ENCODE peak calls at places on chromosomes 5 and 9, in eight cellular contexts. One of them, this sample, is unnamed.

GRCh38 chr9:137484551-137485315 is 25.6 kb upstream of the NSMF start:
- DNase-seq in endodermal cell: no peak
- DNase-seq in GM23248: no peak
- DNase-seq in pancreas: no peak
- DNase-seq in PC-3: no peak
- DNase-seq in mesenchymal stem cell: no peak
- DNase-seq in foreskin fibroblast: no peak
- DNase-seq in naive thymus-derived CD4-positive, alpha-beta T cell: no peak
- DNase-seq in this sample: no peak

GRCh38 chr5:172078027-172078426 is 71.6 kb upstream of the FBXW11 start:
- DNase-seq in endodermal cell: peak
- DNase-seq in GM23248: no peak
- DNase-seq in pancreas: peak
- DNase-seq in PC-3: no peak
- DNase-seq in mesenchymal stem cell: no peak
- DNase-seq in foreskin fibroblast: no peak
- DNase-seq in naive thymus-derived CD4-positive, alpha-beta T cell: no peak
- DNase-seq in this sample: no peak

GRCh38 chr5:134906811-134907210 is 1.9 kb downstream of the PCBD2 start:
- DNase-seq in endodermal cell: no peak
- DNase-seq in GM23248: no peak
- DNase-seq in pancreas: no peak
- DNase-seq in PC-3: no peak
- DNase-seq in mesenchymal stem cell: no peak
- DNase-seq in foreskin fibroblast: no peak
- DNase-seq in naive thymus-derived CD4-positive, alpha-beta T cell: no peak
- DNase-seq in this sample: no peak

GRCh38 chr9:88322906-88323566 is 65.2 kb upstream of the SPIN1 start:
- DNase-seq in endodermal cell: no peak
- DNase-seq in GM23248: peak
- DNase-seq in pancreas: no peak
- DNase-seq in PC-3: no peak
- DNase-seq in mesenchymal stem cell: peak
- DNase-seq in foreskin fibroblast: no peak
- DNase-seq in naive thymus-derived CD4-positive, alpha-beta T cell: peak
- DNase-seq in this sample: peak

GRCh38 chr5:138033916-138034315 is 1.0 kb upstream of the FAM13B start:
- DNase-seq in endodermal cell: no peak
- DNase-seq in GM23248: peak
- DNase-seq in pancreas: no peak
- DNase-seq in PC-3: peak
- DNase-seq in mesenchymal stem cell: peak
- DNase-seq in foreskin fibroblast: peak
- DNase-seq in naive thymus-derived CD4-positive, alpha-beta T cell: no peak
- DNase-seq in this sample: no peak

GRCh38 chr9:18368206-18368605 is 105.7 kb upstream of the ADAMTSL1 start:
- DNase-seq in endodermal cell: no peak
- DNase-seq in GM23248: peak
- DNase-seq in pancreas: no peak
- DNase-seq in PC-3: no peak
- DNase-seq in mesenchymal stem cell: no peak
- DNase-seq in foreskin fibroblast: peak
- DNase-seq in naive thymus-derived CD4-positive, alpha-beta T cell: no peak
- DNase-seq in this sample: no peak

GRCh38 chr5:34571380-34572041 is 84.6 kb upstream of the RAI14 start:
- DNase-seq in endodermal cell: no peak
- DNase-seq in GM23248: peak
- DNase-seq in pancreas: no peak
- DNase-seq in PC-3: no peak
- DNase-seq in mesenchymal stem cell: peak
- DNase-seq in foreskin fibroblast: peak
- DNase-seq in naive thymus-derived CD4-positive, alpha-beta T cell: no peak
- DNase-seq in this sample: peak

GRCh38 chr9:2849943-2850342 is 6.0 kb upstream of the PUM3 start:
- DNase-seq in endodermal cell: no peak
- DNase-seq in GM23248: no peak
- DNase-seq in pancreas: no peak
- DNase-seq in PC-3: no peak
- DNase-seq in mesenchymal stem cell: no peak
- DNase-seq in foreskin fibroblast: no peak
- DNase-seq in naive thymus-derived CD4-positive, alpha-beta T cell: peak
- DNase-seq in this sample: no peak

GRCh38 chr9:104855837-104856236 is 72.1 kb downstream of the ABCA1 start:
- DNase-seq in endodermal cell: no peak
- DNase-seq in GM23248: no peak
- DNase-seq in pancreas: no peak
- DNase-seq in PC-3: no peak
- DNase-seq in mesenchymal stem cell: no peak
- DNase-seq in foreskin fibroblast: no peak
- DNase-seq in naive thymus-derived CD4-positive, alpha-beta T cell: no peak
- DNase-seq in this sample: no peak

GRCh38 chr5:175520321-175520720 is 42.0 kb downstream of the SFXN1 start:
- DNase-seq in endodermal cell: no peak
- DNase-seq in GM23248: no peak
- DNase-seq in pancreas: no peak
- DNase-seq in PC-3: no peak
- DNase-seq in mesenchymal stem cell: no peak
- DNase-seq in foreskin fibroblast: no peak
- DNase-seq in naive thymus-derived CD4-positive, alpha-beta T cell: peak
- DNase-seq in this sample: no peak

GRCh38 chr5:72667708-72668107 is 148.8 kb upstream of the TNPO1 start:
- DNase-seq in endodermal cell: no peak
- DNase-seq in GM23248: no peak
- DNase-seq in pancreas: no peak
- DNase-seq in PC-3: no peak
- DNase-seq in mesenchymal stem cell: no peak
- DNase-seq in foreskin fibroblast: no peak
- DNase-seq in naive thymus-derived CD4-positive, alpha-beta T cell: no peak
- DNase-seq in this sample: no peak

GRCh38 chr5:267716-268115 is 3.7 kb upstream of the PDCD6 start:
- DNase-seq in endodermal cell: no peak
- DNase-seq in GM23248: no peak
- DNase-seq in pancreas: no peak
- DNase-seq in PC-3: no peak
- DNase-seq in mesenchymal stem cell: no peak
- DNase-seq in foreskin fibroblast: no peak
- DNase-seq in naive thymus-derived CD4-positive, alpha-beta T cell: no peak
- DNase-seq in this sample: no peak

GRCh38 chr5:132427285-132428146 is 58.0 kb downstream of the SLC22A5 start:
- DNase-seq in endodermal cell: peak
- DNase-seq in GM23248: peak
- DNase-seq in pancreas: peak
- DNase-seq in PC-3: peak
- DNase-seq in mesenchymal stem cell: no peak
- DNase-seq in foreskin fibroblast: no peak
- DNase-seq in naive thymus-derived CD4-positive, alpha-beta T cell: peak
- DNase-seq in this sample: no peak

GRCh38 chr5:67073045-67073444 is 123.6 kb downstream of the CD180 start:
- DNase-seq in endodermal cell: no peak
- DNase-seq in GM23248: no peak
- DNase-seq in pancreas: no peak
- DNase-seq in PC-3: no peak
- DNase-seq in mesenchymal stem cell: no peak
- DNase-seq in foreskin fibroblast: no peak
- DNase-seq in naive thymus-derived CD4-positive, alpha-beta T cell: no peak
- DNase-seq in this sample: no peak

GRCh38 chr5:128192368-128192767 is 108.8 kb downstream of the SLC12A2 start:
- DNase-seq in endodermal cell: no peak
- DNase-seq in GM23248: no peak
- DNase-seq in pancreas: no peak
- DNase-seq in PC-3: no peak
- DNase-seq in mesenchymal stem cell: no peak
- DNase-seq in foreskin fibroblast: no peak
- DNase-seq in naive thymus-derived CD4-positive, alpha-beta T cell: no peak
- DNase-seq in this sample: no peak
- H3K4me3 ChIP-seq in endodermal cell: no peak
- H3K4me3 ChIP-seq in GM23248: no peak
- H3K4me3 ChIP-seq in pancreas: no peak
- H3K4me3 ChIP-seq in PC-3: no peak
- H3K4me3 ChIP-seq in mesenchymal stem cell: no peak
- H3K4me3 ChIP-seq in foreskin fibroblast: no peak
- H3K4me3 ChIP-seq in naive thymus-derived CD4-positive, alpha-beta T cell: no peak
- H3K4me3 ChIP-seq in this sample: no peak

GRCh38 chr9:113376634-113377531 is at the start of gene HDHD3:
- DNase-seq in endodermal cell: peak
- DNase-seq in GM23248: peak
- DNase-seq in pancreas: peak
- DNase-seq in PC-3: peak
- DNase-seq in mesenchymal stem cell: peak
- DNase-seq in foreskin fibroblast: peak
- DNase-seq in naive thymus-derived CD4-positive, alpha-beta T cell: peak
- DNase-seq in this sample: peak

GRCh38 chr9:113373676-113374392 is 3.0 kb downstream of the HDHD3 start:
- DNase-seq in endodermal cell: no peak
- DNase-seq in GM23248: no peak
- DNase-seq in pancreas: no peak
- DNase-seq in PC-3: no peak
- DNase-seq in mesenchymal stem cell: no peak
- DNase-seq in foreskin fibroblast: no peak
- DNase-seq in naive thymus-derived CD4-positive, alpha-beta T cell: no peak
- DNase-seq in this sample: no peak

GRCh38 chr9:113372059-113372458 is 4.7 kb downstream of the HDHD3 start:
- DNase-seq in endodermal cell: no peak
- DNase-seq in GM23248: no peak
- DNase-seq in pancreas: no peak
- DNase-seq in PC-3: no peak
- DNase-seq in mesenchymal stem cell: no peak
- DNase-seq in foreskin fibroblast: no peak
- DNase-seq in naive thymus-derived CD4-positive, alpha-beta T cell: no peak
- DNase-seq in this sample: no peak

GRCh38 chr9:113373255-113373654 is 3.5 kb downstream of the HDHD3 start:
- DNase-seq in endodermal cell: peak
- DNase-seq in GM23248: no peak
- DNase-seq in pancreas: no peak
- DNase-seq in PC-3: no peak
- DNase-seq in mesenchymal stem cell: no peak
- DNase-seq in foreskin fibroblast: no peak
- DNase-seq in naive thymus-derived CD4-positive, alpha-beta T cell: no peak
- DNase-seq in this sample: no peak

DNA sequence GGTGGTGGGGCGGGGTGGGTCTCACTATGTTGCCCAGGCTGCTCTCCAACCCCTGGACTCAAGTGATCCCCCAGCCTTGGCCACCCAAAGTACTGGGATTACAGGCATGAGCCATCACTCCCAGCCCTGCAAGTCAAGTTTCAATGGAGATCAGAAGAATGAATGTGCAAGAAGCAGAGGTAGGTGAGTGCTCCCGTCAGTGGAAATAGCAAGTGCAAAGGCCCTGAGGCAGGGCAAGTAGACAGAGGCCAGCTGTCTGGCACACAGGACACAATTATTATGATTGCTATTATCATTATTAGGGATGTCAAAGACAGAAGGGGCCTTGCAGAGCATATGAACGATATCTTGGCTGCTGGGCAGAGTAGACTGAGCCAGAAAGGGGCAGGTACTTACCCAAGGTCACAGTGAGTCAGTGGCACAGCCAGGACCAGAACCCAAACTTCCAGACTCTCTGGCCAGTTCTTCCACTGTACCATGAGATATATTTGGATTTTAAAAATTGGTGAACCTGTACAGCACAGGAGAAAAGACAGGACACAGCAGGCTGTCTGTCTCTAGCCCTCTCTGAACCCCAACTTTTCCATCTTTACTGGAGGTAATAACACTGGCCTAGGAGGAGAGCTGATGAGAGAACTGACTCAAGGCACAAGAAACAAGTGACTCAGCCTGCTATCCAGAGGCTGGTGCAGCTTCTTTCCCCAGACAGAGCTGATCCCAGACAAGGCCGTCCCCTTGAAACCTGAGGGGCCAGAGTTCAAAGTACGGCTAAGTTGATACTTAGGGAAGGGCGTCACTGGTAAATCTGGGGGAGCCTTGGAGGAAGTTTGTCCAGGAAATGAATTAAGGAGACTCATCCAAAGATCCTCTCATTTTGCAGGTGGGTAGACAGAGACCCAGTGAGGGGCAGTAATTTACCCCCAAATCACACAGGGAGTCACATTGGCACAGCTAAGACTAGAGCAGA is 1.4 kb downstream of the HDHD3 start:
- DNase-seq in endodermal cell: no peak
- DNase-seq in GM23248: peak
- DNase-seq in pancreas: no peak
- DNase-seq in PC-3: peak
- DNase-seq in mesenchymal stem cell: peak
- DNase-seq in foreskin fibroblast: no peak
- DNase-seq in naive thymus-derived CD4-positive, alpha-beta T cell: no peak
- DNase-seq in this sample: no peak
- H3K4me3 ChIP-seq in endodermal cell: peak
- H3K4me3 ChIP-seq in GM23248: no peak
- H3K4me3 ChIP-seq in pancreas: peak
- H3K4me3 ChIP-seq in PC-3: peak
- H3K4me3 ChIP-seq in mesenchymal stem cell: no peak
- H3K4me3 ChIP-seq in foreskin fibroblast: peak
- H3K4me3 ChIP-seq in naive thymus-derived CD4-positive, alpha-beta T cell: no peak
- H3K4me3 ChIP-seq in this sample: peak

GRCh38 chr5:154475613-154476342 is 2.2 kb downstream of the HAND1 start:
- DNase-seq in endodermal cell: peak
- DNase-seq in GM23248: no peak
- DNase-seq in pancreas: no peak
- DNase-seq in PC-3: no peak
- DNase-seq in mesenchymal stem cell: peak
- DNase-seq in foreskin fibroblast: no peak
- DNase-seq in naive thymus-derived CD4-positive, alpha-beta T cell: no peak
- DNase-seq in this sample: no peak
- H3K4me3 ChIP-seq in endodermal cell: peak
- H3K4me3 ChIP-seq in GM23248: no peak
- H3K4me3 ChIP-seq in pancreas: no peak
- H3K4me3 ChIP-seq in PC-3: no peak
- H3K4me3 ChIP-seq in mesenchymal stem cell: no peak
- H3K4me3 ChIP-seq in foreskin fibroblast: no peak
- H3K4me3 ChIP-seq in naive thymus-derived CD4-positive, alpha-beta T cell: no peak
- H3K4me3 ChIP-seq in this sample: no peak

DNA sequence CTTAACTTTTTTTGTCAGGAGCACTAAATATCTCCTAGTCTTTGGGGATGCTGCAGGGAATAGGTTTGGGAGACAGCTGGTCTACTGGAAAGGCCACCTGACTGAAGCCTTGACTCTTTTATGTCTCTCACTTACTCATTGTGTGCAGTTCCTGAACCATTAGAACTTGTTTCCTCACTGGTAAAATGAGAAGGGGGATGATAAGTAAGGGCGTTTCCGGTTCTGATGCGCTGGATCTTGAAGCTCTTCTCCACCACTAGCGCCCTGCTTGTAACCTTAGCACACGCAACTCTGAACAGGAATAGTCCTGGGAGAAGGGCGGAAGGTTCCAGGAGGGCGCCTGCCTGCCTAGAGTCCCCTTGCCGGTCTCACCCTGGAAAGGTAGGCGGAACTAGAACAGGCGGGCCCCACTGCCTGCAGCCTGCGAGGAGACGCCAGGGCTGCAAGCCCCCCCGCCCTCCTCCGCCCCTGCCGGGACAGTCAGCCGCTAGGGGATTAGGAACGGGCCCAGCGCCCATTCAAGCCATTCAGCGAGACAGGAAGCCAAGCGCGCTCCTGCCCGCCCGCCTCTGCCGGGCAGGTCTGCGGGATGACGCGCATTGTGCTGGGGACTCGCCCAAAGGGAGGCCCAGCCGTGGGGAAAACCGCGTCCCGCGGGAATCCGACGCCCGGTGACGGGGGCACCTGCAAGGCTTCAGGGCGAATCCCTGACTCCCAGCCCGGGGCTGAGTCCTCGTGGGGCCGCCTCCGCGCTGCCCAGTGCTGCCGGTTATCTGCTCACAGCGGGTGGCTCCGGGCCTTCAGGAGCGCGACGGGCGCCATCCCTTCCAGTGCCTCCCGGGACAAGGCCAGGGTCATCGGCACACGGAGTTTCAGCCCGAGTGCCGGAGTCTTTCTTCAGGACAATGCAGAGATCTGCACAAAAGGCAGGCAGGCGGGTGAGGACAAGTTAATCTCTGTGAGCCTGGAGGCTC is 44.0 kb upstream of the XPA start:
- DNase-seq in endodermal cell: peak
- DNase-seq in GM23248: peak
- DNase-seq in pancreas: peak
- DNase-seq in PC-3: no peak
- DNase-seq in mesenchymal stem cell: peak
- DNase-seq in foreskin fibroblast: peak
- DNase-seq in naive thymus-derived CD4-positive, alpha-beta T cell: peak
- DNase-seq in this sample: no peak
- H3K4me3 ChIP-seq in endodermal cell: peak
- H3K4me3 ChIP-seq in GM23248: peak
- H3K4me3 ChIP-seq in pancreas: peak
- H3K4me3 ChIP-seq in PC-3: no peak
- H3K4me3 ChIP-seq in mesenchymal stem cell: peak
- H3K4me3 ChIP-seq in foreskin fibroblast: peak
- H3K4me3 ChIP-seq in naive thymus-derived CD4-positive, alpha-beta T cell: peak
- H3K4me3 ChIP-seq in this sample: peak

This sample was measured in kidney epithelial cell.